ENCODE peak calls at places on chromosomes 7 and 10, in four cellular contexts. One of them, this sample, is unnamed.

GRCh38 chr7:128171342-128171918 is 69.6 kb upstream of the LEP start:
- DNase-seq in H1: no peak
- DNase-seq in K562: no peak
- DNase-seq in GM12878: no peak
- DNase-seq in this sample: no peak

GRCh38 chr10:123316776-123317175 is 162.6 kb downstream of the BUB3 start:
- DNase-seq in H1: no peak
- DNase-seq in K562: no peak
- DNase-seq in GM12878: no peak
- DNase-seq in this sample: no peak

GRCh38 chr10:115092555-115093285 is 445 bp upstream of the ATRNL1 start:
- DNase-seq in H1: no peak
- DNase-seq in K562: peak
- DNase-seq in GM12878: no peak
- DNase-seq in this sample: peak

GRCh38 chr10:3538850-3539531 is 246.0 kb downstream of the KLF6 start:
- DNase-seq in H1: peak
- DNase-seq in K562: no peak
- DNase-seq in GM12878: no peak
- DNase-seq in this sample: no peak

GRCh38 chr7:44978511-44979366 is at the start of gene MYO1G:
- DNase-seq in H1: no peak
- DNase-seq in K562: no peak
- DNase-seq in GM12878: peak
- DNase-seq in this sample: no peak

GRCh38 chr10:116773306-116773705 is 30.9 kb upstream of the HSPA12A start:
- DNase-seq in H1: no peak
- DNase-seq in K562: no peak
- DNase-seq in GM12878: no peak
- DNase-seq in this sample: no peak

GRCh38 chr7:75737856-75738603 is 711 bp downstream of the HIP1 start:
- DNase-seq in H1: no peak
- DNase-seq in K562: no peak
- DNase-seq in GM12878: no peak
- DNase-seq in this sample: peak

GRCh38 chr10:84201244-84201606 is 6.9 kb downstream of the CDHR1 start:
- DNase-seq in H1: no peak
- DNase-seq in K562: no peak
- DNase-seq in GM12878: no peak
- DNase-seq in this sample: no peak

GRCh38 chr10:78964274-78964951 is 104.4 kb upstream of the ZMIZ1 start:
- DNase-seq in H1: no peak
- DNase-seq in K562: no peak
- DNase-seq in GM12878: no peak
- DNase-seq in this sample: no peak

GRCh38 chr10:63537511-63537910 is 16.3 kb downstream of the REEP3 start:
- DNase-seq in H1: no peak
- DNase-seq in K562: no peak
- DNase-seq in GM12878: no peak
- DNase-seq in this sample: no peak

GRCh38 chr7:120733143-120733542 is 124.8 kb downstream of the TSPAN12 start:
- DNase-seq in H1: no peak
- DNase-seq in K562: no peak
- DNase-seq in GM12878: no peak
- DNase-seq in this sample: no peak

GRCh38 chr7:106512217-106512616 is 148.7 kb downstream of the CCDC71L start:
- DNase-seq in H1: no peak
- DNase-seq in K562: no peak
- DNase-seq in GM12878: no peak
- DNase-seq in this sample: no peak
- TF ChIP-seq NRF1 in H1: no peak
- TF ChIP-seq NRF1 in K562: no peak
- TF ChIP-seq NRF1 in GM12878: no peak
- TF ChIP-seq NRF1 in this sample: no peak

GRCh38 chr7:118026791-118027190 is 153.6 kb upstream of the CTTNBP2 start:
- DNase-seq in H1: no peak
- DNase-seq in K562: no peak
- DNase-seq in GM12878: no peak
- DNase-seq in this sample: no peak

DNA sequence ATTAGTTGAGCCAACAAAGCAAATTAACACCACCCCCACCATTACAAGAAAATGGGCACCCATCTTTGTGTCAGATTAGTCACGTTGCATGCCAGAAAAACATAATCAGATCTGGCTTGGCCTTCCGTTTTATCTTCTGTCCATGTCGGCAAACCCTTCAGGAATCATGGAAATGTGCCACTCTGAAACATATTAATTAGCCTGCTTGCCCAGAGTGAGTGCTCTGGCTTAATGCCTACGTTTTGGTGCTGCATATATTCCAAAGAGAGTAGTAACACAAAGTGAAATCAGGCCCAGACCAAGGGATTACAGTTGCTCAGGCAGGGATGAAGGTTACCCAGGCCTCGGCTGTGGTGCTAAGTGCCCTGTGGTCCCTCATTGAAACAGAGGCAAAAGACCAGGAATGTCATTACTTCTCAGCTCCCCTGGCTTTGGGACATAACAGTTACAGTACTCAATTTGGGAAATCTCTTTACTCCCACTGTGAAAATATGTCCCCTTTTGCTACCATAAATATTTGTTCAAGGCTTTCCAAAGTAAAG is 154.0 kb upstream of the LSM8 start:
- DNase-seq in H1: no peak
- DNase-seq in K562: no peak
- DNase-seq in GM12878: no peak
- DNase-seq in this sample: no peak
- TF ChIP-seq NRF1 in H1: no peak
- TF ChIP-seq NRF1 in K562: no peak
- TF ChIP-seq NRF1 in GM12878: no peak
- TF ChIP-seq NRF1 in this sample: no peak

DNA sequence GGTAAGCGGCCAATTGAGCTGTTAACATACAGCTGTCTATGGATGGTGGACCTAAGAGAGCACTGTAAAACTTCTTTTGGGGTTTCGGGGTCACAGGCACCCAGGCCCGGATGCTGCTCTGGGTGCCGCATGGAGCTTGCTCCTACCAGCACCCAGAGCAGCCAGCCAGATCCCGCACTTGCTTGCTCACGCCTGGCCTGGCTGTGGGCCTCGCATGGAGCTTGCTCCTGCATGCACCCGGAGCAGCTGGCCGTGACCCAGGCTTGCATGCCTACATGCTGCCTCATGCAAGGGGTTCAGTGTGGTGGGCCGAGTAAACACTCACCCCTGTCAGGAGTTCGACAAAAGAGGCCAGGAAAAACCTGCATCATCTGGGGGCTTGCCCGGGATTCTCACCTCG is 896.9 kb downstream of the SORCS1 start:
- DNase-seq in H1: no peak
- DNase-seq in K562: no peak
- DNase-seq in GM12878: no peak
- DNase-seq in this sample: no peak
- TF ChIP-seq NRF1 in H1: no peak
- TF ChIP-seq NRF1 in K562: no peak
- TF ChIP-seq NRF1 in GM12878: no peak
- TF ChIP-seq NRF1 in this sample: no peak

DNA sequence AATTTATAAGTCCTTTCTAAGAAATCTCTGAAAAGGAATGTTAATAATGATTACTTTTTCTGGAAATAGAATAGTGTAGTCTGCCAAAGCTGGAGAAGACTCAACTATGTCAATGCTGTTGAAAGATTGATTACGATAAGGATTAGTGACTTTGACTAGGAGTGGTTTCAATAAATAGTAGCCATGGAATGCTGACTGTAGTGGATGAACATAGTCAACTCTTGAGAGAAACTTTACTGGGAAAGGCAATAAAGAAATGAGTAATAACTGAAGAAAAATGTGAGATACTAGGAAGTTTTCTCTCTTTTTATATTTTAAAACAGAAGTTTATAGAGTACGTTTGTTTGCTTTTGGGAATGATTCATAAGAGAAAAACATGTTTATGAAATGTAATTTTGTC is 105.0 kb upstream of the CDK13 start:
- DNase-seq in H1: no peak
- DNase-seq in K562: no peak
- DNase-seq in GM12878: no peak
- DNase-seq in this sample: no peak
- TF ChIP-seq NRF1 in H1: no peak
- TF ChIP-seq NRF1 in K562: no peak
- TF ChIP-seq NRF1 in GM12878: no peak
- TF ChIP-seq NRF1 in this sample: no peak